ENCODE peak calls at places on chromosome 2, in eight cellular contexts. One of them, this sample, is unnamed. For H3K27me3, the result is how much of the 10 kb centered on the place peaks cover.

GRCh38 chr2:64374686-64375085 is 79.3 kb upstream of the LGALSL start:
- DNase-seq in vagina: no peak
- DNase-seq in K562: no peak
- DNase-seq in fibroblast of lung: no peak
- DNase-seq in transverse colon: no peak
- DNase-seq in CD8-positive, alpha-beta T cell: no peak
- DNase-seq in pancreas: peak
- DNase-seq in Peyer's patch: no peak
- DNase-seq in this sample: no peak

GRCh38 chr2:211416373-211416772 is 860.0 kb downstream of the CPS1 start:
- DNase-seq in K562: no peak
- DNase-seq in pancreas: no peak
- DNase-seq in vagina: no peak
- DNase-seq in transverse colon: no peak
- DNase-seq in CD8-positive, alpha-beta T cell: no peak
- DNase-seq in Peyer's patch: no peak
- DNase-seq in fibroblast of lung: no peak
- DNase-seq in this sample: no peak

GRCh38 chr2:114113527-114113926 is 223.6 kb downstream of the ACTR3 start:
- DNase-seq in K562: no peak
- DNase-seq in transverse colon: no peak
- DNase-seq in fibroblast of lung: no peak
- DNase-seq in pancreas: no peak
- DNase-seq in Peyer's patch: no peak
- DNase-seq in CD8-positive, alpha-beta T cell: no peak
- DNase-seq in vagina: no peak
- DNase-seq in this sample: no peak

GRCh38 chr2:30670453-30670852 is 136.8 kb downstream of the CAPN13 start:
- DNase-seq in Peyer's patch: no peak
- DNase-seq in K562: no peak
- DNase-seq in pancreas: no peak
- DNase-seq in CD8-positive, alpha-beta T cell: no peak
- DNase-seq in transverse colon: no peak
- DNase-seq in fibroblast of lung: no peak
- DNase-seq in vagina: peak
- DNase-seq in this sample: no peak

GRCh38 chr2:169069818-169070217 is 455 bp downstream of the DHRS9 start:
- DNase-seq in vagina: no peak
- DNase-seq in CD8-positive, alpha-beta T cell: no peak
- DNase-seq in K562: no peak
- DNase-seq in Peyer's patch: no peak
- DNase-seq in pancreas: no peak
- DNase-seq in fibroblast of lung: no peak
- DNase-seq in transverse colon: no peak
- DNase-seq in this sample: no peak

GRCh38 chr2:242054881-242055801 is 185.6 kb downstream of the RTP5 start:
- DNase-seq in Peyer's patch: no peak
- DNase-seq in fibroblast of lung: no peak
- DNase-seq in transverse colon: no peak
- DNase-seq in pancreas: no peak
- DNase-seq in vagina: peak
- DNase-seq in CD8-positive, alpha-beta T cell: no peak
- DNase-seq in K562: no peak
- DNase-seq in this sample: no peak

GRCh38 chr2:120990451-120990871 is 254.8 kb downstream of the GLI2 start:
- DNase-seq in CD8-positive, alpha-beta T cell: no peak
- DNase-seq in transverse colon: no peak
- DNase-seq in pancreas: no peak
- DNase-seq in vagina: no peak
- DNase-seq in K562: no peak
- DNase-seq in Peyer's patch: no peak
- DNase-seq in fibroblast of lung: no peak
- DNase-seq in this sample: peak

GRCh38 chr2:98027955-98028593 is 32.3 kb upstream of the TMEM131 start:
- DNase-seq in pancreas: no peak
- DNase-seq in CD8-positive, alpha-beta T cell: no peak
- DNase-seq in K562: no peak
- DNase-seq in fibroblast of lung: peak
- DNase-seq in Peyer's patch: no peak
- DNase-seq in transverse colon: no peak
- DNase-seq in vagina: no peak
- DNase-seq in this sample: no peak

GRCh38 chr2:104976603-104977120 is 61.2 kb upstream of the MRPS9 start:
- DNase-seq in K562: peak
- DNase-seq in transverse colon: peak
- DNase-seq in Peyer's patch: peak
- DNase-seq in vagina: no peak
- DNase-seq in fibroblast of lung: no peak
- DNase-seq in CD8-positive, alpha-beta T cell: peak
- DNase-seq in pancreas: no peak
- DNase-seq in this sample: no peak

GRCh38 chr2:136510244-136510643 is 255.1 kb upstream of the THSD7B start:
- DNase-seq in vagina: no peak
- DNase-seq in Peyer's patch: no peak
- DNase-seq in fibroblast of lung: no peak
- DNase-seq in transverse colon: no peak
- DNase-seq in CD8-positive, alpha-beta T cell: no peak
- DNase-seq in K562: no peak
- DNase-seq in pancreas: no peak
- DNase-seq in this sample: no peak

GRCh38 chr2:130241041-130241707 is 42.9 kb upstream of the TUBA3E start:
- DNase-seq in vagina: no peak
- DNase-seq in fibroblast of lung: peak
- DNase-seq in CD8-positive, alpha-beta T cell: no peak
- DNase-seq in transverse colon: peak
- DNase-seq in pancreas: no peak
- DNase-seq in K562: no peak
- DNase-seq in Peyer's patch: no peak
- DNase-seq in this sample: no peak

GRCh38 chr2:24438106-24438505 is 52.9 kb upstream of the NCOA1 start:
- DNase-seq in CD8-positive, alpha-beta T cell: no peak
- DNase-seq in transverse colon: no peak
- DNase-seq in pancreas: no peak
- DNase-seq in Peyer's patch: no peak
- DNase-seq in K562: no peak
- DNase-seq in fibroblast of lung: no peak
- DNase-seq in vagina: no peak
- DNase-seq in this sample: no peak

GRCh38 chr2:8803658-8804379 is 33.6 kb downstream of the KIDINS220 start:
- DNase-seq in transverse colon: peak
- DNase-seq in vagina: no peak
- DNase-seq in Peyer's patch: no peak
- DNase-seq in CD8-positive, alpha-beta T cell: no peak
- DNase-seq in K562: peak
- DNase-seq in pancreas: peak
- DNase-seq in fibroblast of lung: peak
- DNase-seq in this sample: peak

GRCh38 chr2:240121675-240122074 is 14.4 kb downstream of the COPS9 start:
- DNase-seq in CD8-positive, alpha-beta T cell: no peak
- DNase-seq in pancreas: no peak
- DNase-seq in vagina: no peak
- DNase-seq in transverse colon: no peak
- DNase-seq in Peyer's patch: no peak
- DNase-seq in fibroblast of lung: no peak
- DNase-seq in K562: no peak
- DNase-seq in this sample: peak

DNA sequence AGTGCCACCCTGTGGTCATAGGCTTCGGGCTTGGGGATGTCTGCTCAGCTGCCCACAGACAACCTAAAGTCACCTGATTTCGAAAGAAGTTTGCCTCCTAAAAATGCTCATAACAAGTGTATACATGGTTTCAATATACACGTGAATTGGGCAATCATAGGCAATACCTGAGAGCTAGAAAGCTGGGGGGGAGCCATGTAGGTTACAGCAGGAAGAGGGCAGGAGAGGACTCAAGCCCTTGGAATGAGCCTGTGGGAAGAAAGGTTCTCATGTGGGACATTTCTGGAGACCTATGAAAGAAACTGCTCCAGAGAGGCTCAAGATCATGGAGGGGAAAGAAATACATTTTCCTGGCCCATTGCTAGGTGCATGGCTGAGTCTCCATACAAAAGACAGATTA is 109.7 kb downstream of the ACOXL start:
- DNase-seq in Peyer's patch: no peak
- DNase-seq in K562: no peak
- DNase-seq in CD8-positive, alpha-beta T cell: no peak
- DNase-seq in pancreas: no peak
- DNase-seq in fibroblast of lung: no peak
- DNase-seq in transverse colon: no peak
- DNase-seq in vagina: no peak
- DNase-seq in this sample: no peak
- TF ChIP-seq CTCF in Peyer's patch: no peak
- TF ChIP-seq CTCF in K562: no peak
- TF ChIP-seq CTCF in CD8-positive, alpha-beta T cell: no peak
- TF ChIP-seq CTCF in pancreas: no peak
- TF ChIP-seq CTCF in fibroblast of lung: no peak
- TF ChIP-seq CTCF in transverse colon: no peak
- TF ChIP-seq CTCF in vagina: no peak
- TF ChIP-seq CTCF in this sample: no peak

GRCh38 chr2:33289961-33290360 is 186.5 kb upstream of the RASGRP3 start:
- DNase-seq in fibroblast of lung: peak
- DNase-seq in K562: no peak
- DNase-seq in Peyer's patch: no peak
- DNase-seq in transverse colon: no peak
- DNase-seq in vagina: no peak
- DNase-seq in CD8-positive, alpha-beta T cell: no peak
- DNase-seq in pancreas: no peak
- DNase-seq in this sample: no peak

GRCh38 chr2:33292063-33292462 is 184.4 kb upstream of the RASGRP3 start:
- DNase-seq in K562: no peak
- DNase-seq in transverse colon: no peak
- DNase-seq in fibroblast of lung: no peak
- DNase-seq in pancreas: no peak
- DNase-seq in Peyer's patch: no peak
- DNase-seq in CD8-positive, alpha-beta T cell: no peak
- DNase-seq in vagina: no peak
- DNase-seq in this sample: no peak

GRCh38 chr2:33287611-33288010 is 188.8 kb upstream of the RASGRP3 start:
- DNase-seq in vagina: no peak
- DNase-seq in transverse colon: no peak
- DNase-seq in Peyer's patch: no peak
- DNase-seq in CD8-positive, alpha-beta T cell: no peak
- DNase-seq in fibroblast of lung: no peak
- DNase-seq in K562: no peak
- DNase-seq in pancreas: no peak
- DNase-seq in this sample: no peak

GRCh38 chr2:33292981-33293586 is 183.4 kb upstream of the RASGRP3 start:
- DNase-seq in Peyer's patch: no peak
- DNase-seq in transverse colon: no peak
- DNase-seq in fibroblast of lung: peak
- DNase-seq in K562: no peak
- DNase-seq in CD8-positive, alpha-beta T cell: no peak
- DNase-seq in vagina: no peak
- DNase-seq in pancreas: no peak
- DNase-seq in this sample: no peak

GRCh38 chr2:33291278-33292013 is 185.0 kb upstream of the RASGRP3 start:
- DNase-seq in pancreas: peak
- DNase-seq in fibroblast of lung: peak
- DNase-seq in Peyer's patch: no peak
- DNase-seq in K562: no peak
- DNase-seq in transverse colon: no peak
- DNase-seq in CD8-positive, alpha-beta T cell: no peak
- DNase-seq in vagina: no peak
- DNase-seq in this sample: no peak
- H3K4me3 ChIP-seq in pancreas: no peak
- H3K4me3 ChIP-seq in fibroblast of lung: peak
- H3K4me3 ChIP-seq in Peyer's patch: peak
- H3K4me3 ChIP-seq in K562: no peak
- H3K4me3 ChIP-seq in transverse colon: peak
- H3K4me3 ChIP-seq in CD8-positive, alpha-beta T cell: no peak
- H3K4me3 ChIP-seq in vagina: peak
- H3K4me3 ChIP-seq in this sample: peak

GRCh38 chr2:126790987-126791780 is 107.5 kb upstream of the TEX51 start:
- DNase-seq in CD8-positive, alpha-beta T cell: no peak
- DNase-seq in K562: no peak
- DNase-seq in fibroblast of lung: no peak
- DNase-seq in vagina: no peak
- DNase-seq in pancreas: no peak
- DNase-seq in transverse colon: no peak
- DNase-seq in Peyer's patch: no peak
- DNase-seq in this sample: peak

GRCh38 chr2:126795661-126796060 is 103.0 kb upstream of the TEX51 start:
- DNase-seq in pancreas: no peak
- DNase-seq in fibroblast of lung: no peak
- DNase-seq in transverse colon: no peak
- DNase-seq in vagina: peak
- DNase-seq in K562: no peak
- DNase-seq in Peyer's patch: peak
- DNase-seq in CD8-positive, alpha-beta T cell: no peak
- DNase-seq in this sample: no peak

GRCh38 chr2:126792186-126792585 is 106.5 kb upstream of the TEX51 start:
- DNase-seq in vagina: no peak
- DNase-seq in CD8-positive, alpha-beta T cell: no peak
- DNase-seq in transverse colon: no peak
- DNase-seq in K562: no peak
- DNase-seq in Peyer's patch: no peak
- DNase-seq in pancreas: no peak
- DNase-seq in fibroblast of lung: no peak
- DNase-seq in this sample: no peak

GRCh38 chr2:126792993-126793392 is 105.7 kb upstream of the TEX51 start:
- DNase-seq in transverse colon: no peak
- DNase-seq in fibroblast of lung: no peak
- DNase-seq in CD8-positive, alpha-beta T cell: no peak
- DNase-seq in pancreas: no peak
- DNase-seq in vagina: no peak
- DNase-seq in K562: no peak
- DNase-seq in Peyer's patch: peak
- DNase-seq in this sample: no peak

GRCh38 chr2:126793885-126794613 is 104.6 kb upstream of the TEX51 start:
- DNase-seq in Peyer's patch: peak
- DNase-seq in transverse colon: no peak
- DNase-seq in K562: no peak
- DNase-seq in fibroblast of lung: no peak
- DNase-seq in vagina: peak
- DNase-seq in CD8-positive, alpha-beta T cell: no peak
- DNase-seq in pancreas: no peak
- DNase-seq in this sample: no peak
- H3K27me3 ChIP-seq in Peyer's patch: under half
- H3K27me3 ChIP-seq in transverse colon: under half
- H3K27me3 ChIP-seq in K562: under half
- H3K27me3 ChIP-seq in fibroblast of lung: under half
- H3K27me3 ChIP-seq in vagina: under half
- H3K27me3 ChIP-seq in CD8-positive, alpha-beta T cell: under half
- H3K27me3 ChIP-seq in pancreas: under half
- H3K27me3 ChIP-seq in this sample: under half

GRCh38 chr2:227407601-227408089 is 19.9 kb upstream of the SCYGR1 start:
- DNase-seq in CD8-positive, alpha-beta T cell: no peak
- DNase-seq in Peyer's patch: no peak
- DNase-seq in K562: no peak
- DNase-seq in transverse colon: peak
- DNase-seq in vagina: no peak
- DNase-seq in fibroblast of lung: no peak
- DNase-seq in pancreas: no peak
- DNase-seq in this sample: peak
- TF ChIP-seq CTCF in CD8-positive, alpha-beta T cell: no peak
- TF ChIP-seq CTCF in Peyer's patch: no peak
- TF ChIP-seq CTCF in K562: no peak
- TF ChIP-seq CTCF in transverse colon: no peak
- TF ChIP-seq CTCF in vagina: no peak
- TF ChIP-seq CTCF in fibroblast of lung: no peak
- TF ChIP-seq CTCF in pancreas: no peak
- TF ChIP-seq CTCF in this sample: no peak

This sample was measured in breast epithelium.